ENCODE peak calls at places on chromosome 12, in seven cellular contexts. E is HL-60, K is cardiac muscle cell, T is HFF-Myc, D is lung, Z is choroid plexus epithelial cell, Q is prostate gland. H is an unnamed sample.

GRCh38 chr12:54993181-54993835 is 8.7 kb upstream of the TESPA1 start:
- DNase-seq in E (peak; percentile 44), K (peak; percentile 78), T (peak; percentile 56), D (peak; percentile 48), Z (peak; percentile 80), Q (peak; percentile 55), H (peak; percentile 77)

GRCh38 chr12:105852496-105852895 is 286.3 kb downstream of the NUAK1 start:
- DNase-seq in E (no peak), K (peak; percentile 16), T (no peak), D (no peak), Z (no peak), Q (no peak), H (no peak)

GRCh38 chr12:116880213-116880816 is 926 bp downstream of the HRK start:
- DNase-seq in E (no peak), K (peak; percentile 8), T (no peak), D (no peak), Z (no peak), Q (no peak), H (peak; percentile 58)

GRCh38 chr12:108316153-108316892 is 22.8 kb downstream of the CMKLR1 start:
- DNase-seq in E (no peak), K (no peak), T (no peak), D (no peak), Z (no peak), Q (no peak), H (no peak)

GRCh38 chr12:113448874-113449273 is 22.8 kb downstream of the LHX5 start:
- DNase-seq in E (no peak), K (no peak), T (no peak), D (no peak), Z (no peak), Q (no peak), H (no peak)

GRCh38 chr12:122024132-122024785 is 2.6 kb downstream of the BCL7A start:
- DNase-seq in E (no peak), K (no peak), T (no peak), D (no peak), Z (no peak), Q (no peak), H (no peak)

GRCh38 chr12:94195483-94195882 is 47.1 kb downstream of the PLXNC1 start:
- DNase-seq in E (no peak), K (no peak), T (no peak), D (no peak), Z (no peak), Q (no peak), H (no peak)

GRCh38 chr12:94753071-94753779 is 102.9 kb upstream of the TMCC3 start:
- DNase-seq in E (no peak), K (peak; percentile 53), T (no peak), D (no peak), Z (peak; percentile 15), Q (no peak), H (peak; percentile 28)

GRCh38 chr12:55467836-55468235 is 2.1 kb downstream of the OR6C70 start:
- DNase-seq in E (no peak), K (no peak), T (no peak), D (no peak), Z (no peak), Q (no peak), H (no peak)

GRCh38 chr12:43120189-43120588 is 431.8 kb downstream of the ADAMTS20 start:
- DNase-seq in E (no peak), K (no peak), T (no peak), D (no peak), Z (no peak), Q (no peak), H (no peak)

DNA sequence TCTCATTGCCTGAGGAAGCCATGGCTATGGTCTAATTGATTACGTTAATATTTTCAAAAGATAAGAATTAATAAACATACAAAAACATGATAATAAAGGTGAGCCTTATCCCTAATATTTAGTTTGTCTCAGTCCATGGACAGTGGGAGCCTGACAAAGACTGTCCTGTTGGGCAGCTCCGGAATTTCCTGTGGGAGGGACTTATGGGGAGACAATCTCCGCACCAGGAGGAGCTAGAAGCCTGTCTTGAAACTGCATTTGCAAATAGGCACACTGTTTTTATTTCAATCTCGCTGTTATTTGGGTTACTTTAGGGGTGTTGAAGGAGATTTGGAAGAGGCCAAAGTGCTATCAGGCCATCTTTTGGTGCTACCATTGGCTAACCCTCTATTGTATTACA is 50.8 kb upstream of the ZDHHC17 start:
- DNase-seq in E (no peak), K (peak; percentile 51), T (no peak), D (no peak), Z (peak; percentile 73), Q (no peak), H (peak; percentile 56)
- TF ChIP-seq CTCF in E (no peak), K (peak; percentile 5), T (no peak), D (no peak), Z (peak; percentile 42), Q (no peak), H (no peak)

GRCh38 chr12:25979059-25979458 is 20.6 kb downstream of the RASSF8 start:
- DNase-seq in E (no peak), K (no peak), T (no peak), D (no peak), Z (no peak), Q (no peak), H (no peak)

GRCh38 chr12:25975179-25975578 is 16.7 kb downstream of the RASSF8 start:
- DNase-seq in E (no peak), K (no peak), T (no peak), D (no peak), Z (no peak), Q (no peak), H (no peak)

GRCh38 chr12:25975682-25976081 is 17.2 kb downstream of the RASSF8 start:
- DNase-seq in E (no peak), K (no peak), T (no peak), D (no peak), Z (no peak), Q (no peak), H (no peak)

GRCh38 chr12:25977047-25977446 is 18.6 kb downstream of the RASSF8 start:
- DNase-seq in E (no peak), K (no peak), T (no peak), D (no peak), Z (no peak), Q (no peak), H (no peak)

DNA sequence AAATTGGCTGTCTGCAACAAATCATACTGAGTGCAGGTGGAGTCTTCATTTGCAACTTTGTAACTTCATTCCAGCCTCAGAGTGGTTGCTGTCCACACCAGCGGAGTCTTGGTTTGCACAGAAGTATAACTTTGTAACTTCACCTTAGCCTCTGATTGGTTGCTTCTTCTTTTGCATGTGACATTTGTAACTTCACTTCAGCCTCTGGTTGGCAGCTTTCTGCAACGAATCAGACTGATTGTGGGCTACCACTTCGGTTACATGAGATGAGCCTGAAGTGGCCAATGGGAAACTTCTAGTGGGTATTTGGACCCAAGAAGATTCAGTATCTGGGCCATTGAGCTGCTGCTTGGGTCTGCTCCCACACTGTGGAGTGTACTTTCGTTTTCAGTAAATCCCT is 17.8 kb downstream of the RASSF8 start:
- DNase-seq in E (no peak), K (no peak), T (no peak), D (no peak), Z (no peak), Q (no peak), H (no peak)
- H3K4me3 ChIP-seq in E (no peak overlapping the region), K (no peak overlapping the region), T (no peak overlapping the region), D (no peak overlapping the region), Z (no peak overlapping the region), Q (no peak overlapping the region), H (no peak overlapping the region)

DNA sequence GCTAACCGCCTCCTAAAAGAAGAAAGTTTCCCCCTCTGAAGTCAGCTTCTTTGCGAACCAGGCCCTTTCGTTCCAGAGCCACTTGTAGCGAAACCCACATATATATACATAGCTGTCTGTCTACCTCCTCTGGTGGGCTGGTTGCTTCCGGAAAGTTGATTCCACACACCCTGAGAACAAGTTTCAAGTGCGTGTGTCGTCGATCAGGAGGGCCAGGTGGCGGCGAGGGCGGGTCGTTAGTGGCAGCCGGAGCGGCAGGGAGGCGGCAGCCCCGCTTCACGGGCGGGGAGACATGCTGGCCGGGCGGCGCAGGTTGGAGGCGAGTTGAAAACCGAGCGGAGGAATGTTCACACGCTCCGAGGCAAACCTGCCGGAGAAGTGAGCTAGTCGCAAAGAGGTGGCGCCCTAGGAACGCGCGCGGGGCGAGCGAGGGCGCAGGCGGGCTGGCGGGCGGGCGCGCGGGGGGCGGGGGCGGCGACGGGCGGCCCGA is 2.6 kb downstream of the PTHLH start:
- DNase-seq in E (peak; percentile 41), K (peak; percentile 73), T (no peak), D (peak; percentile 41), Z (peak; percentile 55), Q (peak; percentile 56), H (peak; percentile 65)
- TF ChIP-seq CTCF in E (no peak), K (peak; percentile 10), T (no peak), D (no peak), Z (no peak), Q (peak; percentile 24), H (no peak)

DNA sequence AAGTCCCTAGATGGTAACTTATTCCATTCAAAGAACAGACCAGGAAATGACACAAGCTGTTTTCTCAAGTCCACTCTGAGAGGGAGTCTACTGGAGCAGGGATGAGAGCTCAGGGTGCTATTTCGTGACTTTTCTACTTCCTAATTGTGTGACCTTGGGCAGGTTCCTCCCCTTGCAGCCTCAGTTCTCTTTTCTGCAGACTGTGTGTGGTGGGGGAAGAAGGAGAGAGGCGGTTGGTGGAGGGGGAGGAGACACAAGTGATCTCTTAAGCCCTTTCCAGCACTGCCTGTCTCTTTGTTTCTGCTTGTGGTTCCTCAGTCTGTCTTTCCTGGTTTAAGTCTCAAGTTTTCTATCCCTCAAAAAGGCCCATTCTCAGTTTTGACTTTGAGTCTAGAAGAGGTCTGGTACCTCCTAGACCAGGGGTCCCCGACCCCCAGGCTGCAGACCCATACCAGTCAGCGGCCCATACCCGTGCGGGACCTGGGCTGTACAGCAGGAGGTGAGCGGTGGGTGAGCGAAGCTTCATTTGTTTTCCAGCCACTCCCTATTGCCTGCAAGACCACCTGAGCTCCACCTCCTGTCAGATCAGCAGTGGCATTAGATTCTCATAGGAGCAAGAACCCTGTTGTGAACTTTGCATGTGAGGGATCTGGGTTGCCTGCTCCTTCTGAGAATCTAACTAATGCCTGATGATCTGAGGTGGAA is 10.7 kb downstream of the FGF6 start:
- DNase-seq in E (peak; percentile 96), K (no peak), T (no peak), D (no peak), Z (no peak), Q (no peak), H (no peak)
- H3K4me3 ChIP-seq in E (no peak overlapping the region), K (no peak overlapping the region), T (no peak overlapping the region), D (no peak overlapping the region), Z (no peak overlapping the region), Q (no peak overlapping the region), H (no peak overlapping the region)

DNA sequence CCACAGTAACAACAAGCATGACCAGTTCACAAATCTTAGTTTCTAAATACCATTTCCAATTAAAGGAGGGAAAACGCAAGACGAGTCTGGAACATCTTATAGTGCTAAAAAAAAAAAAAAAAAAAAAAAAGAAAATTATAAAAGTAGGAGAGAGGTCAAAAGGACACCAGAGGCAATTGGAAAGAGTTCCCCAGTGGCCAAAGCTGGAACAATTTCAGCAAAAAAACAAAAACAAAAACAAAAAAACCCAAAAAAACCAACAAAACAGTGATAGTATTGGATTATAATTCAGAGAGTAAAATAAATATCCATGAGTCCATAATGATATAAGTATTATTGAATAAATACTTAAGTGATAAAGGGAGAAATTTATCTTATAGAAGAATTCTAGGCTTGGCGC is 10.3 kb upstream of the NAP1L1 start:
- DNase-seq in E (no peak), K (no peak), T (no peak), D (no peak), Z (no peak), Q (no peak), H (no peak)
- TF ChIP-seq CTCF in E (no peak), K (no peak), T (no peak), D (no peak), Z (no peak), Q (no peak), H (no peak)